ENCODE peak calls at places on chromosomes 7 and 10, in five cellular contexts. W is fibroblast of lung, J is ovary, R is cardiac muscle cell, O is ascending aorta. B is an unnamed sample. For H3K27me3, the result is how much of the 10 kb centered on the place peaks cover.

GRCh38 chr7:94382155-94382554 is 12.5 kb upstream of the COL1A2 start:
- DNase-seq in W (peak), J (no peak), R (no peak), O (no peak), B (no peak)

GRCh38 chr10:131897297-131897899 is 3.4 kb upstream of the PPP2R2D start:
- DNase-seq in W (no peak), J (peak), R (no peak), O (no peak), B (no peak)

GRCh38 chr7:106987777-106988176 is 56.7 kb upstream of the PRKAR2B start:
- DNase-seq in W (no peak), J (no peak), R (no peak), O (no peak), B (no peak)

GRCh38 chr10:109743141-109744120 is 179.9 kb downstream of the XPNPEP1 start:
- DNase-seq in W (no peak), J (no peak), R (no peak), O (no peak), B (no peak)

GRCh38 chr10:613661-614340 is 75.7 kb downstream of the DIP2C start:
- DNase-seq in W (no peak), J (no peak), R (no peak), O (no peak), B (no peak)

GRCh38 chr7:78435355-78435754 is 636.8 kb downstream of the PHTF2 start:
- DNase-seq in W (no peak), J (no peak), R (no peak), O (no peak), B (no peak)

GRCh38 chr10:32156031-32156495 is 99.8 kb upstream of the KIF5B start:
- DNase-seq in W (no peak), J (no peak), R (no peak), O (no peak), B (no peak)

GRCh38 chr7:22934473-22935065 is 79.4 kb downstream of the HYCC1 start:
- DNase-seq in W (peak), J (no peak), R (no peak), O (no peak), B (no peak)

GRCh38 chr7:96728139-96728538 is 18.5 kb upstream of the SEM1 start:
- DNase-seq in W (no peak), J (no peak), R (no peak), O (no peak), B (no peak)

GRCh38 chr10:59362991-59363390 is 642 bp upstream of the FAM13C start:
- DNase-seq in W (peak), J (peak), R (peak), O (no peak), B (no peak)

GRCh38 chr10:43817368-43817767 is 168.7 kb upstream of the ZNF32 start:
- DNase-seq in W (peak), J (no peak), R (no peak), O (no peak), B (peak)

GRCh38 chr7:45082831-45083331 is 5.9 kb downstream of the NACAD start:
- DNase-seq in W (no peak), J (no peak), R (no peak), O (no peak), B (no peak)

GRCh38 chr10:53140516-53140915 is 367.9 kb upstream of the MBL2 start:
- DNase-seq in W (peak), J (no peak), R (no peak), O (no peak), B (no peak)

GRCh38 chr10:34704526-34705184 is 110.4 kb downstream of the PARD3 start:
- DNase-seq in W (no peak), J (no peak), R (no peak), O (no peak), B (no peak)

GRCh38 chr10:34702982-34703381 is 112.1 kb downstream of the PARD3 start:
- DNase-seq in W (no peak), J (no peak), R (no peak), O (no peak), B (no peak)

GRCh38 chr10:34699904-34700303 is 115.2 kb downstream of the PARD3 start:
- DNase-seq in W (no peak), J (no peak), R (no peak), O (no peak), B (no peak)

GRCh38 chr10:34701194-34701593 is 113.9 kb downstream of the PARD3 start:
- DNase-seq in W (no peak), J (no peak), R (no peak), O (no peak), B (no peak)

DNA sequence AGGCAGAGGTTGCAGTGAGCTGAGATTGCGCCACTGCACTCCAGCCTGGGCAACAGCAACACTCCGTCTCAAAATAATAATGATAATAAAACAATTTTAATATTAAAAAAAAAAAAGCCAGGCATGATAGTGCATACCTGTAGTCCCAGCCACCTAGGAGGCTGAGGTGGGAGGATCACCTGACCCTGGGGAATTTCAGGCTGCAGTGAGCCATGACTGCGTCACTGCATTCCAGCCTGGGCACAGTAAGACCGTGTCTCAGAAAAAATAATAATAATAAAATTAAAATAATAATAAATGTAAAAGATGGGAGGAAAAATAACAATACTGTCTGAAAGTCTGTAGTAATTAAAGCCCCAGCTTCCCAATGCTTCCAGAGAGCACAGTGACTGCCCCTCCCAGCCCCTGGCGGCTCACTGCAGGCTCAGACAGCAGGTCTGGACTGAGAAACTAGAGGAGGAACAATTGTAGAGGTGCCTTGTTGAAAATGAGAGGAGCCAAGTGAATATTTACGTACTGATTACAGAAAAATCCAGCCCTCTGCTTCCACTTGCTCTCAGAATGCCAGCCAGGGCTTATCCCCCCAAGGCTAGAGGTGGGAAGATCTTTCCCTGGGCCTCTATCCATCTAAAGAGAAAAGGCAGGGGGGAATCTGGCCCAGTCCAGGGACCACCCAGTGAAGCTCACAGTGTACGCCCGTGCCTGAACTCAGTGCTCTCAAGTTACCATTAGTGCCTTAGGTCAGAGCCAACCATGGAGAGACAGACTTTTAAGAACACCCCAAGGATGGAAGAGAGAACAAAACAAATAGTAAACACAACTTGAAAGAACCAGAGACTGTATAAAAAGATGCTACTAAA is 112.8 kb downstream of the PARD3 start:
- DNase-seq in W (no peak), J (no peak), R (peak), O (no peak), B (no peak)
- TF ChIP-seq CTCF in W (no peak), J (no peak), R (no peak), O (no peak), B (no peak)

GRCh38 chr7:151017370-151017952 is 6.8 kb downstream of the ATG9B start:
- DNase-seq in W (no peak), J (peak), R (no peak), O (no peak), B (no peak)

GRCh38 chr7:151016505-151016904 is 7.8 kb downstream of the ATG9B start:
- DNase-seq in W (no peak), J (no peak), R (no peak), O (no peak), B (no peak)

GRCh38 chr7:151016942-151017341 is 7.4 kb downstream of the ATG9B start:
- DNase-seq in W (no peak), J (no peak), R (no peak), O (no peak), B (no peak)

GRCh38 chr7:151014950-151015349 is 9.3 kb downstream of the ATG9B start:
- DNase-seq in W (no peak), J (no peak), R (no peak), O (no peak), B (no peak)

DNA sequence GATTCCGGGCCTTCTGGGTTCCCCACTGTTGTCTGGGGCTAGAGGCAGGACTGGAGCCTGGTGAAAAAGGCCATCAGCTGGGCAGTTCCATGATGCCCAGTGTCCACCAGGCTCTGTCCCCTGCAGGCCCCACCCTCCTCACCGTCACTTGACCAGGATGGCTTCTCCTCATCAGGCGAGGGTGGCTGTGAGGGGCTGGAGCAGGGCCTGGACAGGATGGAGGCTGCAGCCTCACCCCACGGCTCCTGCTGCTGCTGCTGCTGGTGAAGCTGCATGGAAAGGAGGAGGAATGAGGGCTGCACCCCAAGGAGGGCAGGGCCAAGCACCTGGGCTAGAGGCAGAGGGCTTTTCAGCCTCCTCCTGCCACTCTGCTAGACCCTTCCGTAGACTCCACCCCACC is 8.3 kb downstream of the ATG9B start:
- DNase-seq in W (no peak), J (no peak), R (no peak), O (no peak), B (no peak)
- H3K27me3 ChIP-seq in W (under half), J (under half), R (under half), O (under half), B (under half)

DNA sequence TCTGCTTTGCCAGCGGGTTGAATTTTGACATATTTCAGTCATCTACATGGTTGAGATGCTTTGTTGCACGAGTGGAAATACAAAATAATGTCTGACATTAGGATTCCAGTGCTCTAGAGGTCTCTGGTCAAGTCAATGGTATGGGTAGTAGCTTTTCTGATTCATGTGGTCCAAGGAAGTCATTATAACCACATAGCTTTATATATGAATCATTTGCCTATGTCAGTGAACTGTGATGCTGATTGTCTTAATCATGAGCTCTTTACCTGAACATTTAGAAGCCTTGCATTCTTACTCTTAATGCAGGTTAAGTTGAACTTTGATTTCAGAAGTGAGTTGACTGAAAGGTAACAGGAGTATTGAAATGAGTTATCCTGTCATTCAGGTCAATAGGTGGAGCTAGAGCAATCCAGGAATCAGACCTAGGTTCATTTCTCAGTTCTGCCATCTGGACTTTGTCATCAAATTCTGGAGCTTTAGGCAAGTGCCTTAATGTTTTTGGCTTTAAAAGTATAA is 3.3 kb downstream of the MAPK8 start:
- DNase-seq in W (peak), J (no peak), R (no peak), O (no peak), B (no peak)
- TF ChIP-seq CTCF in W (no peak), J (no peak), R (peak), O (no peak), B (peak)

GRCh38 chr7:17016402-17017010 is 134.7 kb upstream of the AGR3 start:
- DNase-seq in W (peak), J (no peak), R (no peak), O (no peak), B (no peak)
- H3K27me3 ChIP-seq in W (under half), J (under half), R (under half), O (under half), B (under half)

DNA sequence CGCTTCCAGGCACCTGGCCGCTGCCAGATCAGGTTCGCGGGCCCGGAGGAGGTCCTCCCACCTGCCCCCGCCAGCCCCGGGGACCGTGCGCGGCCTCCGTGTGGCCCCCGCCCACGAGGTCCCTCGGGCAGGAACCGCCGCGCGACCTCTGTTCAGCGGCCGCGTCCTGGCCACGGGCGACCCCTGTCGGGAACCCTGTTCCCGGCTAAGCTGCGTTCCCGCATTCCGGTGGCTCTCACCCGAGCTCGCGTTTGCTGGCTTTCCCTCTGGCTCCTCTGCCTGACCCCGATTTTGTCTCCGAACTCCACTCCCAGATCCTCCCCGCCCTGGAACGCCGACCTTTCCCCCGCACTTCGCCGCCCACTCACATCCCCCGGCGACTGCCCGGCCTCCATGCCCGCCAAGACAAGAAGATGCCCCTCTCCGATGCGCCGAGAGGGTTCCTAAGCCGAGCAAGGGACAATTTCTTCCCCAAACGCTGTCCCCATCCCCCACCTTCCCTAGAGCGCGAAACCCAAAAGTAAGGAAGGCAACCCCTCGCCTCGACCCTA is 2.3 kb downstream of the SFMBT2 start:
- DNase-seq in W (peak), J (peak), R (peak), O (no peak), B (no peak)
- TF ChIP-seq CTCF in W (peak), J (peak), R (peak), O (peak), B (peak)

GRCh38 chr7:122300607-122301079 is 3.9 kb downstream of the FEZF1 start:
- DNase-seq in W (peak), J (no peak), R (no peak), O (no peak), B (no peak)

GRCh38 chr7:122298618-122299017 is 5.9 kb downstream of the FEZF1 start:
- DNase-seq in W (no peak), J (no peak), R (no peak), O (no peak), B (no peak)

GRCh38 chr7:122299624-122299934 is 5.0 kb downstream of the FEZF1 start:
- DNase-seq in W (no peak), J (no peak), R (no peak), O (no peak), B (no peak)

GRCh38 chr7:122301291-122301690 is 3.3 kb downstream of the FEZF1 start:
- DNase-seq in W (no peak), J (no peak), R (no peak), O (no peak), B (no peak)

GRCh38 chr7:122299935-122300606 is 4.5 kb downstream of the FEZF1 start:
- DNase-seq in W (no peak), J (no peak), R (no peak), O (no peak), B (no peak)
- H3K27me3 ChIP-seq in W (half or more), J (under half), R (half or more), O (under half), B (under half)

GRCh38 chr10:93597075-93597599 is 3.9 kb downstream of the RBP4 start:
- DNase-seq in W (no peak), J (no peak), R (no peak), O (no peak), B (no peak)
- TF ChIP-seq CTCF in W (no peak), J (no peak), R (no peak), O (no peak), B (no peak)

GRCh38 chr10:101146392-101147251 is 15.5 kb downstream of the TLX1 start:
- DNase-seq in W (no peak), J (no peak), R (no peak), O (no peak), B (no peak)
- H3K27me3 ChIP-seq in W (half or more), J (under half), R (half or more), O (under half), B (half or more)

GRCh38 chr10:119005377-119006043 is 24.0 kb upstream of the NANOS1 start:
- DNase-seq in W (peak), J (no peak), R (no peak), O (no peak), B (no peak)
- TF ChIP-seq CTCF in W (no peak), J (no peak), R (no peak), O (no peak), B (no peak)